ENCODE peak calls at places on chromosomes 5 and 9, in nine cellular contexts. A, Y, R, V, K, J, B, G and P are unnamed samples.
A peak's percentile ranks its signal among the peaks of the same experiment; 100 is the strongest.

GRCh38 chr9:87158779-87159178 is 211.5 kb upstream of the GAS1 start:
- DNase-seq in A (no peak), Y (no peak), R (no peak), V (no peak), K (no peak), J (no peak), B (no peak), G (no peak), P (no peak)

GRCh38 chr5:87746341-87746740 is 333.6 kb upstream of the CCNH start:
- DNase-seq in A (no peak), Y (no peak), R (peak; percentile 62), V (no peak), K (no peak), J (no peak), B (no peak), G (no peak), P (no peak)

GRCh38 chr5:1753490-1753889 is 46.1 kb downstream of the MRPL36 start:
- DNase-seq in A (no peak), Y (no peak), R (no peak), V (no peak), K (no peak), J (no peak), B (no peak), G (no peak), P (no peak)

GRCh38 chr9:109437286-109437685 is 60.8 kb downstream of the PTPN3 start:
- DNase-seq in A (no peak), Y (no peak), R (no peak), V (no peak), K (no peak), J (no peak), B (no peak), G (no peak), P (no peak)

GRCh38 chr9:136304456-136304855 is 562 bp upstream of the CCDC187 start:
- DNase-seq in A (no peak), Y (no peak), R (no peak), V (no peak), K (no peak), J (no peak), B (no peak), G (no peak), P (no peak)

GRCh38 chr5:75337366-75338021 is 474 bp downstream of the HMGCR start:
- DNase-seq in A (peak; percentile 39), Y (no peak), R (peak; percentile 24), V (peak; percentile 48), K (no peak), J (no peak), B (no peak), G (peak; percentile 18), P (peak; percentile 56)

GRCh38 chr9:68951879-68952659 is 61.8 kb downstream of the PRKACG start:
- DNase-seq in A (peak; percentile 24), Y (no peak), R (no peak), V (no peak), K (no peak), J (no peak), B (no peak), G (no peak), P (no peak)

GRCh38 chr9:96436063-96436455 is 13.9 kb upstream of the HABP4 start:
- DNase-seq in A (no peak), Y (no peak), R (peak; percentile 26), V (no peak), K (no peak), J (no peak), B (no peak), G (no peak), P (no peak)

GRCh38 chr5:140785905-140786686 is at the start of gene PCDHA1:
- DNase-seq in A (peak; percentile 13), Y (peak; percentile 29), R (no peak), V (peak; percentile 16), K (no peak), J (peak; percentile 36), B (no peak), G (no peak), P (no peak)

GRCh38 chr5:137039939-137040515 is 459.1 kb downstream of the SPOCK1 start:
- DNase-seq in A (no peak), Y (no peak), R (no peak), V (no peak), K (no peak), J (no peak), B (no peak), G (no peak), P (no peak)

DNA sequence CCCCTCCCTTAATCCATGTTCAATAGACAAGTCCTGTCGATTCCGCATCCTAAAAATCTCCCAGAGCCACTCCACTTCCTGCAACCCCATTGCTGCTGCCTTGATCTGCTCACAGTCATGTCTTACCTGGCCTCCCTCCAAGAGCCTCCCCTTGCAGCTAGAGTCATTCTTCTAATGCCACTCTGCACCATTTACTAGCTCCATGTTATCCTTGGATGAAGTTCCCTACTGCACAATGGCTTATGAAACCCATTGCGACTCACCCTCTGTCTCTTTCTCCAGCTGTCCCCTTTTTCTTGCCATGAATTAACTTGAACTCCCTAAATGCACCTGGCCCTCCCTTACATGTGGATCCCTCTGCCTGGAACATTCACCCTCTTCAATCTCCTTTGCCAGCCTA is 39.5 kb downstream of the MEGF10 start:
- DNase-seq in A (no peak), Y (no peak), R (no peak), V (no peak), K (no peak), J (no peak), B (no peak), G (no peak), P (no peak)
- H3K4me3 ChIP-seq in A (no peak overlapping the region), Y (no peak overlapping the region), R (no peak overlapping the region), V (no peak overlapping the region), K (no peak overlapping the region), J (no peak overlapping the region), B (no peak overlapping the region), G (no peak overlapping the region), P (no peak overlapping the region)

DNA sequence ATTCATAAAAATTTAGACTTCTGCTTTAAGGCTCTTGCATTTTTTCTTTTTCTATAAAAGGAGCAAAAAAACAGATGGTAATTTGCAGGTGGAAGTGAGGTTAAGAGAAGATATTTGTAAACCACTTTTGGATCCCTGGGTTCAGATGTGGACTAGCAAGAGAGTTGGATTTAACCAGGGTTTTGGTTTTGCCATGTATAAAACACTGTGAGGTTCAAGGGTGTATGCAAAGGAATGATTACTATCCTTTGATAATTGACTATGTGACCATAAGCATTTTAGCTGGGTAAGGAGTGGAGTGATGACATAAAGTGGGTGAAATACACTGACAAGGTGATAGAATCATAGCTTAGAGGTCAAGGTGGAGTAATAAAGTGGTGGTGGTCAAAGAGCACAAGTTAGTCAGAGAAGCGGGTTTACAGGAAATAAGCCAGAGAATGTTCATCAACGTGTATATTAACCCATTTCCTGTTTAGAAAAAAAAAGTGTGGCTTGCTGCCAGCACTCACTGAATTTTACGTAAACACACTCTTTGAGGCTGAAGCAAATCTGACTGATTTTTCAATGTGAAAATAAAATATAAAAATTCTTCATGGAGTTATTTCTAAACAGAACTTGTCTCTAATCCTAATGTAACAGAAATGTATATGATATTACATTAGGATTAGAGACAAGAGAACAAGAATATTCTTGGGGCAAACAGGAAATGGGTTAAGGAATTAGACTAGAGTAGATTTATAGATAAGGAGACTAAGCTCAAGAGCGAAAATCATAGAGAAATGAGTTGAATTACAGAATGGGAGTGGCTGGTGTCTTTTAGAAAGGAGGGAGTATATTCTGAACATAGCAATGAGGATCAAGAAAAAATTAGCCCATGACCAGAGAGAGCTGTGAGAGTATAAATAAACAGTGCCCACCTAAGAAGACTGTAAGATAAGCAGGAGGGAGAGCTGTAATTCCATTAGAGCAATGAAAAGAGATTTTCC is 74.5 kb downstream of the CDKN2A start:
- DNase-seq in A (peak; percentile 68), Y (no peak), R (peak; percentile 81), V (no peak), K (peak; percentile 88), J (peak; percentile 4), B (no peak), G (peak; percentile 3), P (no peak)
- H3K4me2 ChIP-seq in A (peak overlapping the region; percentile 66), Y (no peak overlapping the region), R (peak overlapping the region; percentile 73), V (no peak overlapping the region), K (peak overlapping the region; percentile 64), J (no peak overlapping the region), B (no peak overlapping the region), G (no peak overlapping the region), P (no peak overlapping the region)

DNA sequence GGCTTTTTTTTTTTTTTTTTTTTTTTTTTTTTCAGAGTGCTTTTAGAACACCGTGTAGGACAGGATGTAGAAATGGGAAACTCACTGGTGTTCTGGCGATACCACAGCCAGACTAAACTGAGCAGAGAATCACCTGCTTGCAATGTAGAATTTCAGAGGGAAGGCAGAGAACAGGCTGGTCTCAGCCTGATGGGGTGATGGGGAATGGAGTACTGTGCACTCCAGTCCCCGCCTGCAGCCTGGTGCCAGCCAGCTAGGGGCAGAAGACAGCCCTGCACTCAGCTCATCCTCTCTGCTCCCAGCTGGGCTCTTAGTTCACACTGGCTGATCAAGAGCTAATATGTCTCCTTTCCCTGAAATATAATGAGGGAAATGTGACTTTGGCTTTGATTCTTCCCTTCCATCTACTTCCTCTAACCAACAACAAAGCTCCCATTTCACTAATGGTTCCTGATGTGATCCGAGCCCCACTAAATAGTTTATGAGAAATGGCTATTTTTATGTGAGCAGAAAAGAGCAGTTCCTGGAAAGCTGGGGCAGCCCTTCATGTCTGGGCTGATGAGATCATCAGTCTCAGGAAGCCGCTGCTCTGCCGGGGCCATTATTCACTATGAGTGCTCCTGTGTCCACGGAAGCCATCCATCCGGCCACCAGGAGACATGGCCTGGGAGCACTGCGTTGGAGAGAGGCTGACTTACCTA is 209.7 kb downstream of the GADD45G start:
- DNase-seq in A (peak; percentile 5), Y (no peak), R (peak; percentile 74), V (no peak), K (peak; percentile 3), J (peak; percentile 66), B (peak; percentile 22), G (no peak), P (peak; percentile 51)
- H3K4me3 ChIP-seq in A (no peak overlapping the region), Y (no peak overlapping the region), R (no peak overlapping the region), V (no peak overlapping the region), K (no peak overlapping the region), J (no peak overlapping the region), B (no peak overlapping the region), G (no peak overlapping the region), P (no peak overlapping the region)

GRCh38 chr9:35790385-35791291 is 753 bp upstream of the NPR2 start:
- DNase-seq in A (peak; percentile 73), Y (peak; percentile 85), R (peak; percentile 72), V (peak; percentile 70), K (peak; percentile 83), J (peak; percentile 92), B (peak; percentile 87), G (peak; percentile 34), P (peak; percentile 90)
- H3K4me2 ChIP-seq in A (no peak overlapping the region), Y (no peak overlapping the region), R (peak overlapping the region; percentile 13), V (no peak overlapping the region), K (peak overlapping the region; percentile 54), J (peak overlapping the region; percentile 19), B (peak overlapping the region; percentile 86), G (no peak overlapping the region), P (peak overlapping the region; percentile 91)

DNA sequence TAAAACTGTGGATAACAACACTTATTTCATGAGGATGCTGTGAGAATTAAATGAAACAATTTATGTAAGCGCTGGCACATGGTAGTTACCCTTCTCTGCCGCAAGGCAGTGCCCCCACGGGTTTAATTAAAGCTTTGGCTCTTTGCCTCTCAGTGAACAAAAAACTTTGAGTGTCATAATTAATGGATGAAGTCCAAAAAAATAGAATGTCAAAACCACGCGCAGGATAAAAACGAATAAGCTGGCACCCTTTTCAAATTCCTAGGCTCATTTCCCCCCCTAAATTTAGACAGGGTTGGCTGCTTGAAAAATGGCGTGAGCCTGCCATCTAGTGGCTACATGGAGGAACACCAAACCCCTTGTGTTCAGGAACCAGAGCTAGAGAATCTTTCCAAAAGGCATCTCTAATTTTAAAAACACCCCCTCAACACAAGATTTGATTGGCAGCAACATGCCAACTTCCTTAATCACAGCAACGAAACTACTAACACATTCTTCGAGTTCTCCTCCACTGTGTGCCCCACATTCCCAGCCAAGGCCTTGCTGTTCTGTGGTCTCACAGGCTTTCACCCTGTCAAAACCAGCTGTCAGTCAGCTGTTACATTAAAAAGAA is 29.0 kb upstream of the CCNG1 start:
- DNase-seq in A (peak; percentile 69), Y (peak; percentile 50), R (peak; percentile 48), V (peak; percentile 76), K (peak; percentile 53), J (peak; percentile 73), B (peak; percentile 62), G (peak; percentile 54), P (peak; percentile 68)
- H3K4me3 ChIP-seq in A (no peak overlapping the region), Y (no peak overlapping the region), R (no peak overlapping the region), V (no peak overlapping the region), K (no peak overlapping the region), J (peak overlapping the region; percentile 40), B (no peak overlapping the region), G (no peak overlapping the region), P (no peak overlapping the region)